ENCODE peak calls at places on chromosomes 2 and 18, in ten cellular contexts. H is activated effector memory CD4-positive, alpha-beta T cell treated with Interleukin-2 at 50 U/mL for 16 hours; U is lung microvascular endothelial cell; W is M059J; N is KG1; P is right cardiac atrium; I is anterior cingulate cortex; T is activated T-cell treated with anti-CD3 and anti-CD28 coated beads for 1 hour; A is NCI-H1092; F is neural progenitor cell. V is an unnamed sample.

GRCh38 chr2:62547849-62548248 is 41.9 kb upstream of the TMEM17 start:
- DNase-seq in H (no peak), U (no peak), W (no peak), N (no peak), P (no peak), I (no peak), T (no peak), A (no peak), F (no peak), V (no peak)

GRCh38 chr2:119753041-119753929 is 6.4 kb upstream of the PTPN4 start:
- DNase-seq in H (no peak), U (peak), W (peak), N (peak), P (no peak), I (no peak), T (no peak), A (no peak), F (peak), V (peak)

GRCh38 chr18:46212398-46212797 is 108.2 kb downstream of the HAUS1 start:
- DNase-seq in H (no peak), U (no peak), W (no peak), N (no peak), P (no peak), I (no peak), T (no peak), A (no peak), F (no peak), V (no peak)

GRCh38 chr2:203492965-203493364 is 42.1 kb downstream of the RAPH1 start:
- DNase-seq in H (no peak), U (no peak), W (peak), N (no peak), P (no peak), I (no peak), T (no peak), A (no peak), F (no peak), V (no peak)

GRCh38 chr2:71951067-71951436 is 196.6 kb downstream of the CYP26B1 start:
- DNase-seq in H (no peak), U (no peak), W (no peak), N (no peak), P (no peak), I (no peak), T (no peak), A (no peak), F (no peak), V (no peak)

GRCh38 chr18:26909599-26910290 is 44.2 kb upstream of the AQP4 start:
- DNase-seq in H (no peak), U (no peak), W (peak), N (no peak), P (no peak), I (peak), T (no peak), A (no peak), F (no peak), V (no peak)

GRCh38 chr18:79483971-79484491 is 88.3 kb downstream of the NFATC1 start:
- DNase-seq in H (no peak), U (no peak), W (no peak), N (no peak), P (peak), I (no peak), T (no peak), A (no peak), F (no peak), V (no peak)

GRCh38 chr2:160338891-160339290 is 138.8 kb upstream of the ITGB6 start:
- DNase-seq in H (no peak), U (peak), W (peak), N (no peak), P (peak), I (no peak), T (no peak), A (no peak), F (peak), V (no peak)

GRCh38 chr2:124913873-124914272 is 888.8 kb downstream of the CNTNAP5 start:
- DNase-seq in H (no peak), U (no peak), W (peak), N (no peak), P (no peak), I (no peak), T (no peak), A (no peak), F (no peak), V (no peak)

GRCh38 chr2:26534098-26534864 is 56.4 kb upstream of the OTOF start:
- DNase-seq in H (no peak), U (no peak), W (no peak), N (no peak), P (no peak), I (no peak), T (no peak), A (no peak), F (no peak), V (no peak)

GRCh38 chr18:25962176-25962575 is 128.2 kb downstream of the SS18 start:
- DNase-seq in H (no peak), U (no peak), W (no peak), N (no peak), P (no peak), I (no peak), T (no peak), A (no peak), F (no peak), V (no peak)

GRCh38 chr2:69253033-69253535 is 133.9 kb downstream of the GFPT1 start:
- DNase-seq in H (no peak), U (peak), W (peak), N (no peak), P (no peak), I (no peak), T (no peak), A (no peak), F (no peak), V (no peak)

GRCh38 chr2:225932741-225933413 is 533.4 kb downstream of the NYAP2 start:
- DNase-seq in H (no peak), U (no peak), W (peak), N (no peak), P (no peak), I (no peak), T (no peak), A (no peak), F (no peak), V (no peak)

GRCh38 chr2:232528746-232529445 is 2.9 kb downstream of the CHRND start:
- DNase-seq in H (peak), U (no peak), W (peak), N (no peak), P (peak), I (no peak), T (no peak), A (no peak), F (no peak), V (no peak)

GRCh38 chr2:86290596-86291327 is 46.7 kb downstream of the REEP1 start:
- DNase-seq in H (no peak), U (no peak), W (peak), N (no peak), P (no peak), I (no peak), T (no peak), A (no peak), F (no peak), V (no peak)

GRCh38 chr18:70321616-70322015 is 32.8 kb downstream of the SOCS6 start:
- DNase-seq in H (no peak), U (no peak), W (no peak), N (no peak), P (no peak), I (no peak), T (no peak), A (no peak), F (no peak), V (no peak)

GRCh38 chr2:216013080-216013909 is at the start of gene MREG:
- DNase-seq in H (peak), U (peak), W (peak), N (peak), P (peak), I (peak), T (peak), A (peak), F (peak), V (peak)

GRCh38 chr2:16948073-16948472 is 282.4 kb upstream of the CYRIA start:
- DNase-seq in H (no peak), U (no peak), W (no peak), N (no peak), P (no peak), I (no peak), T (no peak), A (no peak), F (peak), V (no peak)

GRCh38 chr2:101740555-101740964 is 43.1 kb downstream of the MAP4K4 start:
- DNase-seq in H (no peak), U (no peak), W (no peak), N (no peak), P (no peak), I (no peak), T (no peak), A (no peak), F (no peak), V (no peak)